ENCODE peak calls at places on chromosomes 5 and 9, in six cellular contexts. B is skeletal muscle cell; U is cardiac fibroblast; Z is activated CD4-positive, alpha-beta T cell treated with anti-CD3 and anti-CD28 coated beads for 1 hour; A is amniotic epithelial cell; C is stimulated activated CD4-positive, alpha-beta T cell treated with anti-CD3 and anti-CD28 coated beads, Interleukin-12 subunit alpha, Interleukin-12 subunit beta, amount 100 ng/mL, for 4 hours. M is an unnamed sample.

GRCh38 chr5:160311491-160312138 is 749 bp downstream of the CCNJL start:
- DNase-seq in B (no peak), U (peak; percentile 13), Z (no peak), A (no peak), C (no peak), M (peak; percentile 69)

GRCh38 chr9:22922222-22922621 is 475.6 kb downstream of the DMRTA1 start:
- DNase-seq in B (no peak), U (no peak), Z (no peak), A (peak; percentile 0), C (no peak), M (no peak)

GRCh38 chr9:124040935-124041816 is 29.6 kb downstream of the LHX2 start:
- DNase-seq in B (no peak), U (peak; percentile 32), Z (no peak), A (no peak), C (peak; percentile 41), M (peak; percentile 85)

GRCh38 chr5:87099967-87100366 is 167.7 kb upstream of the RASA1 start:
- DNase-seq in B (no peak), U (no peak), Z (no peak), A (no peak), C (no peak), M (no peak)

GRCh38 chr5:55713871-55714270 is 1.7 kb upstream of the SLC38A9 start:
- DNase-seq in B (no peak), U (no peak), Z (no peak), A (no peak), C (no peak), M (no peak)

GRCh38 chr9:109868222-109868621 is 88.2 kb downstream of the PALM2AKAP2 start:
- DNase-seq in B (no peak), U (peak; percentile 35), Z (no peak), A (no peak), C (no peak), M (no peak)

GRCh38 chr5:145260670-145261069 is 574.5 kb downstream of the PRELID2 start:
- DNase-seq in B (no peak), U (no peak), Z (no peak), A (no peak), C (no peak), M (no peak)

GRCh38 chr5:151717390-151717789 is 30.7 kb upstream of the SPARC start:
- DNase-seq in B (no peak), U (no peak), Z (no peak), A (no peak), C (no peak), M (no peak)

GRCh38 chr5:674630-675011 is 18.5 kb downstream of the TPPP start:
- DNase-seq in B (no peak), U (no peak), Z (no peak), A (no peak), C (no peak), M (peak; percentile 30)

GRCh38 chr5:36395260-36395659 is 93.6 kb upstream of the RANBP3L start:
- DNase-seq in B (no peak), U (no peak), Z (no peak), A (no peak), C (no peak), M (no peak)

GRCh38 chr5:75051217-75051751 is 1.1 kb downstream of the GCNT4 start:
- DNase-seq in B (no peak), U (no peak), Z (no peak), A (no peak), C (no peak), M (no peak)

GRCh38 chr5:144698454-144698853 is 527.8 kb downstream of the KCTD16 start:
- DNase-seq in B (no peak), U (no peak), Z (no peak), A (peak; percentile 9), C (no peak), M (no peak)

GRCh38 chr5:114449836-114450515 is 88.1 kb downstream of the KCNN2 start:
- DNase-seq in B (peak; percentile 3), U (peak; percentile 67), Z (no peak), A (peak; percentile 53), C (peak; percentile 21), M (peak; percentile 86)

GRCh38 chr9:27549196-27549737 is 19.7 kb upstream of the MOB3B start:
- DNase-seq in B (no peak), U (peak; percentile 74), Z (no peak), A (no peak), C (no peak), M (no peak)

GRCh38 chr5:165139730-165140129 is 1634.3 kb downstream of the MAT2B start:
- DNase-seq in B (no peak), U (no peak), Z (no peak), A (no peak), C (no peak), M (no peak)

GRCh38 chr9:88657893-88658292 is 122.9 kb downstream of the NXNL2 start:
- DNase-seq in B (peak; percentile 45), U (peak; percentile 88), Z (no peak), A (no peak), C (no peak), M (no peak)

GRCh38 chr9:89677696-89678393 is 73.0 kb downstream of the GADD45G start:
- DNase-seq in B (peak; percentile 48), U (no peak), Z (no peak), A (no peak), C (no peak), M (no peak)

GRCh38 chr5:132877938-132878337 is 4.5 kb downstream of the LEAP2 start:
- DNase-seq in B (peak; percentile 25), U (peak; percentile 44), Z (no peak), A (no peak), C (no peak), M (peak; percentile 45)

GRCh38 chr9:16202913-16203734 is 650.3 kb downstream of the CCDC171 start:
- DNase-seq in B (peak; percentile 86), U (peak; percentile 94), Z (no peak), A (peak; percentile 96), C (no peak), M (no peak)

GRCh38 chr9:132037470-132037869 is 42.2 kb downstream of the MED27 start:
- DNase-seq in B (no peak), U (no peak), Z (no peak), A (no peak), C (no peak), M (no peak)

GRCh38 chr5:36739751-36740221 is 133.4 kb downstream of the SLC1A3 start:
- DNase-seq in B (peak; percentile 15), U (peak; percentile 87), Z (peak; percentile 32), A (peak; percentile 73), C (peak; percentile 61), M (peak; percentile 87)

GRCh38 chr9:114055061-114055460 is 23.0 kb downstream of the AMBP start:
- DNase-seq in B (no peak), U (no peak), Z (no peak), A (no peak), C (no peak), M (no peak)

GRCh38 chr5:4086081-4086480 is 490.4 kb downstream of the IRX1 start:
- DNase-seq in B (no peak), U (no peak), Z (no peak), A (no peak), C (no peak), M (no peak)

GRCh38 chr9:124513374-124513994 is 6.3 kb upstream of the NR5A1 start:
- DNase-seq in B (no peak), U (no peak), Z (no peak), A (no peak), C (no peak), M (no peak)

GRCh38 chr9:17088566-17088965 is 46.3 kb upstream of the CNTLN start:
- DNase-seq in B (no peak), U (no peak), Z (no peak), A (no peak), C (no peak), M (no peak)

M was measured in right cardiac atrium.